ENCODE peak calls at places on chromosome 21, in seven cellular contexts. K is neural progenitor cell, P is GM23248, J is mammary epithelial cell, Q is Karpas-422, O is hepatocyte, S is endothelial cell of umbilical vein. C is an unnamed sample.

GRCh38 chr21:26715878-26716506 is 129.2 kb downstream of the ADAMTS1 start:
- DNase-seq in Q (peak), O (peak), J (peak), S (peak), P (peak), K (peak), C (peak)

GRCh38 chr21:14911351-14911750 is 153.4 kb downstream of the NRIP1 start:
- DNase-seq in S (no peak), J (peak), K (no peak), Q (no peak), O (no peak), P (no peak), C (no peak)

GRCh38 chr21:39385299-39386145 is 36.6 kb upstream of the HMGN1 start:
- DNase-seq in J (peak), O (no peak), K (no peak), P (peak), S (peak), Q (peak), C (no peak)

GRCh38 chr21:19981938-19982337 is 1016.3 kb upstream of the NCAM2 start:
- DNase-seq in Q (no peak), K (no peak), O (no peak), J (no peak), P (no peak), S (no peak), C (peak)

GRCh38 chr21:45542667-45543370 is 579 bp upstream of the SLC19A1 start:
- DNase-seq in Q (no peak), O (no peak), S (no peak), K (no peak), P (peak), J (no peak), C (peak)

GRCh38 chr21:33975548-33976081 is 60.0 kb upstream of the ATP5PO start:
- DNase-seq in K (no peak), S (no peak), P (peak), O (peak), J (peak), Q (peak), C (no peak)

GRCh38 chr21:14943636-14944035 is 121.2 kb downstream of the NRIP1 start:
- DNase-seq in S (no peak), J (no peak), P (no peak), K (no peak), Q (no peak), O (no peak), C (no peak)

GRCh38 chr21:38256599-38257302 is at the start of gene KCNJ15:
- DNase-seq in S (no peak), O (no peak), K (no peak), Q (no peak), J (peak), P (no peak), C (no peak)

GRCh38 chr21:39332175-39332574 is 16.7 kb downstream of the HMGN1 start:
- DNase-seq in O (no peak), P (no peak), J (no peak), S (no peak), K (no peak), Q (peak), C (peak)

GRCh38 chr21:44880762-44881585 is 7.5 kb upstream of the PTTG1IP start:
- DNase-seq in J (peak), O (no peak), Q (peak), K (no peak), P (peak), S (peak), C (no peak)

GRCh38 chr21:40706161-40706560 is 140.8 kb downstream of the DSCAM start:
- DNase-seq in O (no peak), S (no peak), J (no peak), P (no peak), Q (no peak), K (no peak), C (no peak)

GRCh38 chr21:16419188-16419874 is 689.5 kb downstream of the USP25 start:
- DNase-seq in P (peak), S (peak), O (peak), Q (no peak), J (peak), K (peak), C (peak)

GRCh38 chr21:35475768-35476167 is 426.7 kb upstream of the RUNX1 start:
- DNase-seq in K (no peak), Q (no peak), O (no peak), J (no peak), S (peak), P (peak), C (no peak)

GRCh38 chr21:33278736-33279135 is 12.6 kb downstream of the IL10RB start:
- DNase-seq in O (no peak), P (peak), K (no peak), S (no peak), Q (no peak), J (no peak), C (no peak)

GRCh38 chr21:39269620-39270019 is 43.8 kb downstream of the BRWD1 start:
- DNase-seq in P (no peak), S (no peak), J (no peak), Q (no peak), O (no peak), K (no peak), C (no peak)

GRCh38 chr21:38468989-38469388 is 29.3 kb downstream of the ERG start:
- DNase-seq in Q (no peak), K (no peak), P (peak), S (no peak), O (peak), J (peak), C (no peak)

GRCh38 chr21:33855190-33855589 is 60.4 kb downstream of the ATP5PO start:
- DNase-seq in J (no peak), K (no peak), Q (peak), S (no peak), P (no peak), O (no peak), C (peak)

GRCh38 chr21:38384246-38384576 is 114.1 kb downstream of the ERG start:
- DNase-seq in P (no peak), O (no peak), Q (no peak), S (no peak), J (no peak), K (no peak), C (no peak)

GRCh38 chr21:20970691-20971090 is 27.5 kb upstream of the NCAM2 start:
- DNase-seq in K (no peak), Q (no peak), J (no peak), S (no peak), P (no peak), O (no peak), C (no peak)

GRCh38 chr21:38623552-38623951 is 125.3 kb upstream of the ERG start:
- DNase-seq in J (no peak), K (no peak), O (no peak), P (no peak), S (no peak), Q (no peak), C (no peak)

GRCh38 chr21:18987515-18988026 is 584.0 kb upstream of the TMPRSS15 start:
- DNase-seq in O (no peak), Q (no peak), J (no peak), S (no peak), K (no peak), P (no peak), C (peak)

GRCh38 chr21:34881894-34882371 is 167.2 kb downstream of the RUNX1 start:
- DNase-seq in O (no peak), S (peak), K (no peak), Q (no peak), P (peak), J (peak), C (no peak)

GRCh38 chr21:33230518-33231324 is 983 bp downstream of the IFNAR2 start:
- DNase-seq in O (peak), K (peak), J (peak), Q (peak), P (peak), S (peak), C (peak)

GRCh38 chr21:34910396-34910795 is 138.7 kb downstream of the RUNX1 start:
- DNase-seq in Q (no peak), K (no peak), O (no peak), J (no peak), P (no peak), S (no peak), C (no peak)

GRCh38 chr21:32484706-32485380 is 72.3 kb downstream of the EVA1C start:
- DNase-seq in P (no peak), O (no peak), J (no peak), S (no peak), Q (no peak), K (no peak), C (no peak)

GRCh38 chr21:39217356-39218081 is 34.3 kb upstream of the PSMG1 start:
- DNase-seq in S (no peak), P (no peak), K (no peak), J (no peak), Q (no peak), O (no peak), C (no peak)

GRCh38 chr21:45583831-45584509 is 41.7 kb upstream of the SLC19A1 start:
- DNase-seq in P (no peak), K (no peak), J (no peak), S (no peak), O (no peak), Q (no peak), C (no peak)

GRCh38 chr21:25171438-25171837 is 435.8 kb downstream of the MRPL39 start:
- DNase-seq in P (peak), O (no peak), Q (no peak), J (no peak), S (no peak), K (no peak), C (no peak)

GRCh38 chr21:33852495-33852894 is 63.1 kb downstream of the ATP5PO start:
- DNase-seq in J (no peak), P (no peak), K (no peak), Q (no peak), O (no peak), S (no peak), C (no peak)

DNA sequence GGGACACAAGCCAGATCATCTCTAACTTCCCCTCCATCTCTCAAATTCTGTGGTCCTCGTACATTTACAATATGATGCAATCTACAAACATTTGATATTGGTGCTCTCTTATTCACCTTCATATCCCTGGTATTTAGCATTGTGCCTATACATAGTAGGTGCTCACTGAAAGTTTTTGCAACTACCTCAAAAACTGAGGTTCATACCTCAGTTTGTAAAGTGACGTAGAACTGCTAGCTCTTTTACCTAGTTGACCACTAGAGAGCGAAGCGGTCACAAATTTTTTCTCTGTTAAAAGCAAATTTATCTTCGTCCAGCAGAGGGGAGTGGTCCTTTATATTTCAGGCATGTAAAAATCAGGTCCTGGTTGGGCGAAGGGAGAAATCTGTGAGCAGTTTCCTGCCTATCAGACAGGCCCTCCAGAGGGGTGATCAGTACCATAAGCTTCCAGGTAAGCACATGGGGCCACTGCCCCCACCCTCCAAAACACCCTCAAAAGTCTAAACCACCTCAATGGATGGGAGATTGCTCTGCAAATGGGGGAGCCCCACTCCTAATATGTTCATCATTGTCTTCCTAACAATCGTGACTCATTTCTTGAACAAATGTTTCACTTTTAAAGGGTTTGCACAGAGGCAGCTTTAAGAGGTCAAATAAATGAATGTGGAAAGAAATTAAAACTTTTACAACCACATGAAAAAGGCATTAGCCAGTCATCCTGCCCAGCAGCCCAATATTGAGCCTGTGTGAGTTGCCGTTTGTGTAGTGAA is 10.6 kb upstream of the HLCS start:
- DNase-seq in J (peak), Q (peak), S (peak), P (peak), O (peak), K (peak), C (peak)
- H2AFZ ChIP-seq in J (peak), Q (peak), S (peak), P (peak), O (no peak), K (no peak), C (no peak)

DNA sequence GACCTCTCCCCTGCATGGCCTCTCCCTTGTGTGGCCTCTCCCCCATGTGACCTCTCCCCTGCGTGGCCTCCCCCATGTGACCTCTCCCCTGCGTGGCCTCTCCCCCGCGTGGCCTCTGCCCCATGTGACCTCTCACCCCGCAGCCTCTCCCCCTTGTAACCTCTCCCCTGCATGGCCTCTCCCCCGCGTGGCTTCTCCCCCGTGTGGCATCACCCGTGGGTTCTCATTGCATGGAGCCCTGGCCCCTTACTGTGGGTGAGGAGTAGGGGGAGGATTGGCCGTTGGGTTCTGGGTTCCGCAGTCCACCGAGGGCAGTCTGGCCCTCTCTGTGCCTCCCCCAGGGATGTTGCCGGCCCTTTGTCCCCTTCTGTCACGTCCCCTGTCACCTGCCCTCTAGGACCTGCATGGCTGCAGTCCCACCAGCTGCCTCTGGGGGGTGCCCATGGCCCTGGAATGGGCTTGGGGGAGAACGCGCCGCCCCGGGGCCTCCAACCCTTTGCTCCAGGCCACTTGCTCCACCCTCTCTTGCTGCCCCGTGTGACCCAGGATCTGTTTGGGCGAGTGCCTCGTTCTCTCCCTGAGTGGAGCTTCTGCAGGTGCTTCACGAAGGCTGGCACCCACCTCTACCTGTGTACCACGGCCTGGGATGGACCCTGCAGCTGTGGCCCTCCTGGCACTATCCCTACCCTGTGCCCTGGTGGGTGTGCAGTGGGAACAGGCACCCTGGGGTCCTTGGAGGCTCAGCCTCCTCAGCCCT is 21.3 kb downstream of the RRP1 start:
- DNase-seq in Q (peak), P (peak), K (peak), O (peak), J (peak), S (peak), C (peak)
- H2AFZ ChIP-seq in Q (no peak), P (no peak), K (peak), O (no peak), J (no peak), S (no peak), C (no peak)

GRCh38 chr21:30994917-30995316 is 43.4 kb downstream of the KRTAP19-8 start:
- DNase-seq in J (no peak), Q (no peak), K (no peak), S (no peak), P (no peak), O (no peak), C (no peak)
- H2AFZ ChIP-seq in J (no peak), Q (no peak), K (peak), S (no peak), P (no peak), O (no peak), C (peak)

DNA sequence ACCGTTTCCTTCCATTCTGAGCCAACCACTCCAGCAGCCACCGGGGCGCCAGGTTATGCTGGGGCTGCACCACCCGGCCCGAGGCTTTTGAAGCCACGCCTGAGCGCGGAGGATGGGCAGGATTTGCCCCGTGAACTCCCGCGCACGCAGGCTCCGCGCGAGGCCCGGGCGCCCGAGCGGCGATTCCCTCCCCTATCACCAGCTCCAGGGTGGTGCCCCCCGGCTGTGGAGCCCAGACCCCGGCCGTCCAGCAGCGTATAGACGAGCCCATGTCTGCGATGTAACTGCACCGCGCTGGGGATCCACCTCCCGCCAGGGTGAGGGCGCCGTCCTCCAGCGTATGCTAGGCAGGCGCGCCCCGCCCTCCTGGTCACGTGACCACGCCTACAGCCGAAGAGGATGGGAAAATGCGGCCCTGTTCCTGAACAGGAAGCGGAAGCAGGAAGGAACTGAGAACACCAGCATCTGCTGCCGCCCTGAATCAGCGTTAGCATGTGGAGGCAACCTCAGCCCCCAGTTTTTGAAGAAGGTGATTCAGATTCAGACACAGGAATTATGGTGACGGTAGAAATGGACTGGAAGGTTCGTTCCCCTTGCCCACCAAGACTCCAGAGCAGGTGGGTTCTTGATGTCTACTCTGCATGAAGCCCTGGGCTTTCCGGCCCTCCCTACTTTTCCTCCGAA is 46.0 kb downstream of the VPS26C start:
- DNase-seq in P (peak), K (peak), O (peak), J (peak), S (peak), Q (peak), C (peak)
- H2AFZ ChIP-seq in P (peak), K (no peak), O (no peak), J (peak), S (peak), Q (peak), C (peak)

GRCh38 chr21:42785666-42786427 is 93.5 kb downstream of the WDR4 start:
- DNase-seq in K (no peak), J (no peak), Q (no peak), S (no peak), O (no peak), P (no peak), C (no peak)
- H2AFZ ChIP-seq in K (no peak), J (no peak), Q (no peak), S (no peak), O (no peak), P (no peak), C (no peak)